ENCODE peak calls at places on chromosomes 6 and 20, in seven cellular contexts. C is hepatocyte, V is tibial artery, D is mesendoderm, E is endothelial cell of umbilical vein, R is tibial nerve, S is heart right ventricle. J is an unnamed sample.

GRCh38 chr20:64039293-64040160 is 3.5 kb downstream of the C20orf204 start:
- DNase-seq in R (no peak), E (peak; percentile 35), C (no peak), D (no peak), S (no peak), V (no peak), J (no peak)

GRCh38 chr6:79077680-79078056 is 386 bp downstream of the PHIP start:
- DNase-seq in C (peak; percentile 74), R (no peak), V (no peak), E (no peak), D (no peak), S (no peak), J (no peak)

GRCh38 chr6:42766163-42766670 is 15.6 kb upstream of the BICRAL start:
- DNase-seq in E (no peak), V (no peak), R (no peak), D (no peak), C (no peak), S (no peak), J (peak; percentile 65)

GRCh38 chr6:33738879-33739278 is 7.8 kb downstream of the IP6K3 start:
- DNase-seq in S (no peak), V (no peak), E (no peak), R (no peak), D (no peak), C (no peak), J (no peak)

GRCh38 chr20:61360296-61360695 is 108.2 kb downstream of the CDH4 start:
- DNase-seq in S (no peak), D (no peak), E (no peak), C (no peak), V (no peak), R (no peak), J (no peak)

GRCh38 chr6:70973591-70973990 is 16.7 kb upstream of the B3GAT2 start:
- DNase-seq in C (no peak), S (no peak), R (no peak), V (no peak), E (no peak), D (no peak), J (no peak)

GRCh38 chr6:125745281-125746018 is 4.0 kb upstream of the HEY2 start:
- DNase-seq in V (no peak), D (peak; percentile 61), S (no peak), E (no peak), C (no peak), R (no peak), J (no peak)

GRCh38 chr6:1070085-1070521 is 241.8 kb upstream of the FOXQ1 start:
- DNase-seq in E (no peak), R (no peak), V (no peak), D (peak; percentile 61), C (peak; percentile 78), S (peak; percentile 10), J (no peak)

GRCh38 chr20:50245561-50246366 is 55.1 kb downstream of the CEBPB start:
- DNase-seq in S (no peak), E (no peak), R (no peak), D (no peak), V (no peak), C (peak; percentile 58), J (no peak)

GRCh38 chr6:22110042-22110441 is 186.8 kb downstream of the PRL start:
- DNase-seq in S (no peak), R (no peak), E (no peak), C (no peak), V (no peak), D (no peak), J (no peak)

GRCh38 chr6:33547499-33547898 is 32.6 kb downstream of the BAK1 start:
- DNase-seq in V (no peak), E (no peak), R (no peak), S (no peak), C (no peak), D (peak; percentile 98), J (no peak)

GRCh38 chr6:31368461-31368860 is 11.5 kb upstream of the HLA-B start:
- DNase-seq in D (no peak), S (no peak), V (no peak), C (no peak), R (no peak), E (no peak), J (no peak)

GRCh38 chr6:47288245-47289090 is 21.2 kb downstream of the TNFRSF21 start:
- DNase-seq in E (no peak), C (no peak), V (no peak), S (no peak), D (no peak), R (no peak), J (no peak)

GRCh38 chr6:107820571-107821261 is 3.4 kb downstream of the SCML4 start:
- DNase-seq in D (peak; percentile 47), C (peak; percentile 35), S (no peak), V (no peak), R (no peak), E (peak; percentile 24), J (no peak)

GRCh38 chr6:113073611-113074191 is 726.6 kb downstream of the RFPL4B start:
- DNase-seq in V (no peak), C (no peak), D (no peak), S (no peak), E (no peak), R (no peak), J (no peak)

GRCh38 chr20:59752101-59752586 is 147.8 kb downstream of the PHACTR3 start:
- DNase-seq in R (no peak), D (no peak), E (no peak), V (no peak), C (no peak), S (peak; percentile 59), J (no peak)

GRCh38 chr20:46215913-46216707 is 92.2 kb downstream of the CDH22 start:
- DNase-seq in C (peak; percentile 76), D (peak; percentile 99), E (peak; percentile 18), S (peak; percentile 26), V (no peak), R (no peak), J (peak; percentile 84)

GRCh38 chr6:33217246-33217645 is 8.9 kb downstream of the RING1 start:
- DNase-seq in C (no peak), V (no peak), D (no peak), R (no peak), E (no peak), S (no peak), J (no peak)

GRCh38 chr6:149250982-149251381 is 66.5 kb upstream of the TAB2 start:
- DNase-seq in R (no peak), V (no peak), S (no peak), E (no peak), C (no peak), D (no peak), J (no peak)

GRCh38 chr6:118353564-118353963 is 194.5 kb upstream of the PLN start:
- DNase-seq in V (no peak), E (no peak), C (no peak), S (no peak), D (no peak), R (no peak), J (no peak)

GRCh38 chr6:157760589-157761330 is 62.3 kb upstream of the SNX9 start:
- DNase-seq in E (peak; percentile 95), S (no peak), D (no peak), V (no peak), R (no peak), C (no peak), J (peak; percentile 80)

GRCh38 chr20:17281478-17281877 is 54.6 kb downstream of the PCSK2 start:
- DNase-seq in S (no peak), V (no peak), R (no peak), E (no peak), D (peak; percentile 79), C (peak; percentile 62), J (no peak)

GRCh38 chr6:88491266-88491665 is 325.1 kb upstream of the CNR1 start:
- DNase-seq in E (no peak), V (no peak), C (no peak), R (no peak), D (no peak), S (no peak), J (no peak)

GRCh38 chr20:7924692-7925091 is 15.6 kb downstream of the HAO1 start:
- DNase-seq in E (peak; percentile 93), C (peak; percentile 12), V (no peak), D (peak; percentile 16), S (peak; percentile 13), R (no peak), J (peak; percentile 92)

GRCh38 chr6:89547286-89547685 is 91.3 kb downstream of the LYRM2 start:
- DNase-seq in C (no peak), D (no peak), E (no peak), V (no peak), S (no peak), R (no peak), J (no peak)

GRCh38 chr20:38141889-38142494 is 23.1 kb downstream of the TGM2 start:
- DNase-seq in E (no peak), D (no peak), C (no peak), S (no peak), R (no peak), V (no peak), J (no peak)
- H3K27ac ChIP-seq in E (peak overlapping the region; percentile 41), D (no peak overlapping the region), C (peak overlapping the region; percentile 99), S (peak overlapping the region; percentile 85), R (no peak overlapping the region), V (peak overlapping the region; percentile 84), J (no peak overlapping the region)

GRCh38 chr6:29750709-29751108 is 27.5 kb downstream of the HLA-F start:
- DNase-seq in S (no peak), V (no peak), E (no peak), R (no peak), C (no peak), D (no peak), J (no peak)
- H3K27me3 ChIP-seq in S (no peaks in the 10 kb centered on the region), V (no peaks in the 10 kb centered on the region), E (peaks cover 3% of the 10 kb centered on the region), R (no peaks in the 10 kb centered on the region), C (peaks cover 48% of the 10 kb centered on the region), D (peaks cover 6% of the 10 kb centered on the region), J (peaks cover 11% of the 10 kb centered on the region)

GRCh38 chr20:53902968-53903651 is 167.3 kb downstream of the BCAS1 start:
- DNase-seq in E (no peak), S (no peak), D (no peak), V (no peak), R (no peak), C (no peak), J (no peak)
- H3K27ac ChIP-seq in E (no peak overlapping the region), S (no peak overlapping the region), D (no peak overlapping the region), V (no peak overlapping the region), R (no peak overlapping the region), C (no peak overlapping the region), J (no peak overlapping the region)

GRCh38 chr20:36305602-36306556 is at the start of gene DLGAP4:
- DNase-seq in D (no peak), R (no peak), S (no peak), E (no peak), V (no peak), C (no peak), J (no peak)
- H3K27me3 ChIP-seq in D (peaks cover 6% of the 10 kb centered on the region), R (peaks cover 97% of the 10 kb centered on the region), S (peaks cover 96% of the 10 kb centered on the region), E (peaks cover 57% of the 10 kb centered on the region), V (peaks cover 86% of the 10 kb centered on the region), C (peaks cover 92% of the 10 kb centered on the region), J (peaks cover 70% of the 10 kb centered on the region)

J was measured in brain microvascular endothelial cell.